ENCODE peak calls at places on chromosomes 4 and X, in eight cellular contexts. O is A549, S is IMR-90, U is H1, Q is K562, A is SK-N-SH, L is GM12878, M is HepG2. K is an unnamed sample.

GRCh38 chrX:154012336-154012991 is 7.2 kb downstream of the IRAK1 start:
- DNase-seq in O (no peak), S (no peak), U (no peak), Q (no peak), A (no peak), L (no peak), M (peak), K (no peak)

GRCh38 chrX:46354481-46354880 is 190.7 kb downstream of the ZNF674 start:
- DNase-seq in O (no peak), S (no peak), U (no peak), Q (no peak), A (no peak), L (no peak), M (no peak), K (no peak)

GRCh38 chrX:130170752-130171445 is 863 bp upstream of the RAB33A start:
- DNase-seq in O (peak), S (no peak), U (no peak), Q (no peak), A (peak), L (peak), M (no peak), K (no peak)

GRCh38 chr4:20616313-20616712 is 83.9 kb upstream of the PACRGL start:
- DNase-seq in O (no peak), S (no peak), U (no peak), Q (no peak), A (no peak), L (no peak), M (no peak), K (no peak)

GRCh38 chr4:2847297-2847871 is 3.7 kb downstream of the ADD1 start:
- DNase-seq in O (no peak), S (no peak), U (no peak), Q (no peak), A (no peak), L (no peak), M (no peak), K (no peak)

GRCh38 chr4:118772149-118773081 is 63.5 kb downstream of the SEC24D start:
- DNase-seq in O (peak), S (peak), U (no peak), Q (peak), A (no peak), L (no peak), M (peak), K (peak)

GRCh38 chrX:71216446-71216845 is 6.6 kb upstream of the GJB1 start:
- DNase-seq in O (no peak), S (no peak), U (no peak), Q (no peak), A (no peak), L (no peak), M (peak), K (no peak)

GRCh38 chr4:146329042-146329716 is 114.8 kb downstream of the REELD1 start:
- DNase-seq in O (no peak), S (peak), U (no peak), Q (no peak), A (no peak), L (no peak), M (no peak), K (no peak)

GRCh38 chrX:108537005-108537404 is 97.4 kb downstream of the COL4A5 start:
- DNase-seq in O (peak), S (peak), U (no peak), Q (peak), A (peak), L (no peak), M (peak), K (peak)

GRCh38 chr4:156723951-156724668 is 247.5 kb downstream of the PDGFC start:
- DNase-seq in O (no peak), S (no peak), U (no peak), Q (no peak), A (no peak), L (no peak), M (peak), K (no peak)

GRCh38 chrX:70436380-70436779 is 8.3 kb upstream of the DLG3 start:
- DNase-seq in O (no peak), S (no peak), U (no peak), Q (peak), A (peak), L (no peak), M (no peak), K (no peak)

DNA sequence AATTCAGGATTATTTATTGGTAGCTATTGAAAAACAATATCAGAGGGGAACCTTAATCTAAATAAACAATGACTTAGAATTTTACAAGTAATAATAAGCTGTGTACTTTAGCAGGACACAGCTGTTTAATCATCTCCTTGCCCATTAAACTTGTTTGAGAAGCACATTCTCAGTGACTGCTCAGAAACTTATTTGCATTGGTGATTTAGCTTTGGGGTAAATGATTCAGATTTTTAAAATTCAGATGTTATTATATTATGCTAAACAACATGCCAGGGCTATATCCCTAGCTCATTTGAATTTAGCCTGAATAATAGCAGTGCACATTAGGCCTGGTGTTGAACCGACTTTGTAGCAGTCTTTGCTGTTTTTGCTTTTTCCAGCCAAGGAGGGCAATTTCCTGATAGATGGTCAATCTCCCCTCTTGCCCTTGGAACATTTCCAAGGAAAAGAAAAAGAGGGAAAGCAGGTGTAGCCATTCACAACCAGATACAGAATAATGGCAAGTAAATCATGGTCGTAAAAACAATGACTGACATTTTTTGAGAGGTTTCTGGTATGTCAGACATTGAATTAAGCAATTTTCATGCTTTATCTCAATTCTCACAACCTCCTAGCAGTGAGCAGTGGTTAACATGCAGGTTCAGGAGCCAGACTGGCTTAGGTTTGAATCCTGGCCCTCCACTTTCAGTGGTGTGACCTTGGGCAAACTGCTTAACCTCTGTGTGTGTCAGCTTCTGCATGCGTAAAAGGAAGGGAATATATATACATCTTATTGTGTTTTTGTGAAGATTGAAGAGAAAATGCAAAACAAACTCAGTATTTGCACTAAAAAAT is 16.8 kb downstream of the ARHGEF38 start:
- DNase-seq in O (no peak), S (no peak), U (no peak), Q (no peak), A (no peak), L (no peak), M (no peak), K (no peak)
- TF ChIP-seq RAD21 in O (no peak), S (no peak), U (no peak), Q (no peak), A (no peak), L (no peak), M (no peak), K (no peak)

DNA sequence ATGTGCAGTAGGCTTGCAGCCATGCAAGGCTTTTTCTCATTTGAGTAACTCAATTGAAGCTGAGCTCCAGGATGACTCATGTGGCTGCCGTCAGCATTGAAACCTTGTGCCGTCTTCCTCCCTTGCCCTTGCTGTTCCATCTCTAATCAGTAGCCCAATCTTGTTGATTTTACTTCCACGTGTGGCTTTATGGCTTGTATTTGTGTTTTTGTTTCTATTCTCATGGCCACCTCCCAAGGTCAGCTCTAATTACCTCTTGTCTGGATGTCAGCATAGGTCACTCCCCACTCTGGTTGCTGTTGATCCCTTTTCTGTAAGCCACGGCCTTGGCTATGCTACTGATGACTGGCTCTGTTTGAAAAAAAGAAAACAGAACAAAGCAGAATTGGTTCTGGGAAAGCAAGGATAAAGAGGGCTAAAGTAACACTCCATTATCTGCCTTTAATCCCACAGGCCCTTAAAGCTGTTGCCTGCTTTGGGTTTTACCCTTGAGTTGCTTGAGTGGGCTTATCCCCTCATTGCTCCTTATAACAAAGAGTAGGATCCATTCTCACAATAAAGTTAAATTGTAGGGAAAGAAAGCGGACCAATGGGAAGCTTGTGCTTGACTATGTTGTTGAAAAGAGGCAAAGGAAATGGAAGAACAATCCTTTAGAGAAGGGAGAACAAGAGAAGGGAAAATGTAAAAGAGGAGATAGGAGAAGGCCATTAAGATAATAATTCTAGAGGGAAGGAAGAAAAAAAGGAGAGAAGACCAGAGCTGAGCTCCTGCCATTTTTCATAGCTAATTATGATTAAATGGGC is 173.9 kb upstream of the PGRMC2 start:
- DNase-seq in O (no peak), S (peak), U (no peak), Q (peak), A (no peak), L (no peak), M (no peak), K (no peak)
- TF ChIP-seq RAD21 in O (no peak), S (no peak), U (no peak), Q (peak), A (no peak), L (no peak), M (no peak), K (no peak)

DNA sequence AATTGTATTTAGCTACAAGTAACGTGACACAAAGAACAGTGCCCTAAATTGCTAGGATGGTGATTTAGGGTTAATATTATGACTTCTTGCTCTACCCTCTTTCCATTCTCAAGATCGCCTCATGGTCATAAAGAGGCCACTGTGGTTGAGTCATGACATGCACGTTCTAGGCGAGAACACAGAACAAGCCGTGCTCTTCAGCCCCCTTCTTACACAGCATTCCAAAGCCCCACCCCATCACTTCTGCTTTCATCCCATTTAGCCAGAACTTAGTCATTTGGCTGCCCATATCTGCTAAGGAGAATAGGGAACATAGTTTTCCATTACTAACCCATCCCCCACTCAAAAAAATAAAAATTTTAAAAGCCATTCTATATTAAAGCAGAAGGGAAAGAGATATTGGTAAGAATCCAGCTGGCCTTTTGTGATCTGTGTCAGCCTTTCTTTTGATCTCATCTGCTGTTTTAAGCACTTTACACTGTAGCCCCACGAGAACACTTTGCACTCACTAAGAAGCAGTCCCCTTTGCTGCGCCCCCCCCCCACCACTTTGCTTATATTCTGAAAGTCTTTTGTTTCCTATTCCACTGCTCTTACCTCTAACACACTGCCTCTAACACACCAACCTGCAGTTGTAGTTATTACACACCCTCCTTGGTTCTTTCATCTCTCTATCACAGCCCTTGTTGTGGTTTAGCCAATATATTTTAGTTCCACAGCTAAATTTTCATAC is 28.4 kb downstream of the NPNT start:
- DNase-seq in O (no peak), S (no peak), U (no peak), Q (no peak), A (no peak), L (no peak), M (no peak), K (peak)
- TF ChIP-seq RAD21 in O (no peak), S (no peak), U (no peak), Q (no peak), A (no peak), L (no peak), M (no peak), K (no peak)

GRCh38 chr4:99305638-99306380 is 15.0 kb upstream of the ADH1A start:
- DNase-seq in O (no peak), S (no peak), U (no peak), Q (no peak), A (no peak), L (no peak), M (no peak), K (no peak)

GRCh38 chr4:99301376-99302164 is 10.8 kb upstream of the ADH1A start:
- DNase-seq in O (no peak), S (peak), U (no peak), Q (no peak), A (no peak), L (no peak), M (no peak), K (no peak)

GRCh38 chr4:99300934-99301333 is 10.1 kb upstream of the ADH1A start:
- DNase-seq in O (no peak), S (peak), U (no peak), Q (no peak), A (no peak), L (no peak), M (peak), K (no peak)
- TF ChIP-seq RAD21 in O (no peak), S (no peak), U (no peak), Q (no peak), A (no peak), L (no peak), M (no peak), K (no peak)

GRCh38 chr4:107989162-107989536 is 540 bp upstream of the HADH start:
- DNase-seq in O (no peak), S (no peak), U (no peak), Q (no peak), A (no peak), L (no peak), M (peak), K (no peak)

GRCh38 chr4:107989537-107990386 is at the start of gene HADH:
- DNase-seq in O (peak), S (peak), U (peak), Q (peak), A (peak), L (peak), M (peak), K (peak)

GRCh38 chr4:107987916-107988762 is 1.6 kb upstream of the HADH start:
- DNase-seq in O (no peak), S (no peak), U (no peak), Q (no peak), A (no peak), L (no peak), M (no peak), K (no peak)

GRCh38 chr4:107991945-107992625 is 2.4 kb downstream of the HADH start:
- DNase-seq in O (no peak), S (peak), U (no peak), Q (peak), A (no peak), L (no peak), M (no peak), K (no peak)

GRCh38 chr4:107988763-107989035 is 990 bp upstream of the HADH start:
- DNase-seq in O (no peak), S (no peak), U (no peak), Q (no peak), A (no peak), L (no peak), M (no peak), K (no peak)
- TF ChIP-seq RAD21 in O (no peak), S (no peak), U (no peak), Q (no peak), A (no peak), L (no peak), M (no peak), K (no peak)

DNA sequence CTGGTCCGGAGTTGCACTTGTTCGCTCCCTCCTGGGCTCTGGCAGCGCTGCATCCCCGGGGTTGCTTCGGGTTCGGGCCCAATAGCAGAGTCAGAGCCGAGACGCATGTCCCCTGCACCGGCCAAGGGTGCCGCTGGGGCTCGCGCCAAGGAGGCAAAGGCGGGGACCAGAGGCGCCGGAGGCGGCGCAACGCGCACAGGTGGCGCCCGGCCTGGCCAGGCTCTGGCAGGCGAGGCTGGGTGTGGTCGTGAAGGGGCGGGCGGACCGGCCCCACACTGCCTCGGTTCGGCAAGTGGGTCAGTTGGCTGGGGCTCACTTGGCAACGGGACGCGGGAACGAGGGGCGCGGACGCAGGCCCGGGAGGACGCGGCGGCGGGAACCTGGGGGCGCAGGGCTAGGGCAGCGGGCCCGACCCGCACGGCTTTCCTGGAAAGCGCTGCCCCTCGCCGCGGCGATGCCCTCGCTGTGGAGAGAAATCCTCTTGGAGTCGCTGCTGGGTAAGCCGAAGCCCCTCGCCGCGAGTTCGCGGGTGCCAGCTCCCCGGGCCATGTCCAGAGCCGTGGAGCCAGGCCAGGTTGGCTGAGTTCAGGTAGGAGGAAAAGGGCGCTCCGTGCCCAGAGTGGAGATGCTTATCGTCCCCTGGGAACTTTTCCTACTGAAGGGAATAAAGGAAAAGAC is at the start of gene CWH43:
- DNase-seq in O (no peak), S (no peak), U (peak), Q (no peak), A (peak), L (no peak), M (no peak), K (no peak)
- TF ChIP-seq RAD21 in O (no peak), S (no peak), U (peak), Q (no peak), A (no peak), L (no peak), M (no peak), K (no peak)

GRCh38 chr4:189035654-189036053 is 896.4 kb downstream of the TRIML1 start:
- DNase-seq in O (no peak), S (no peak), U (no peak), Q (no peak), A (no peak), L (no peak), M (no peak), K (no peak)

GRCh38 chr4:189033801-189034347 is 894.6 kb downstream of the TRIML1 start:
- DNase-seq in O (no peak), S (no peak), U (no peak), Q (no peak), A (no peak), L (no peak), M (no peak), K (no peak)

GRCh38 chr4:189032939-189033338 is 893.7 kb downstream of the TRIML1 start:
- DNase-seq in O (no peak), S (no peak), U (no peak), Q (no peak), A (no peak), L (no peak), M (no peak), K (no peak)

GRCh38 chr4:189036906-189037305 is 897.7 kb downstream of the TRIML1 start:
- DNase-seq in O (no peak), S (no peak), U (no peak), Q (no peak), A (no peak), L (no peak), M (no peak), K (no peak)

DNA sequence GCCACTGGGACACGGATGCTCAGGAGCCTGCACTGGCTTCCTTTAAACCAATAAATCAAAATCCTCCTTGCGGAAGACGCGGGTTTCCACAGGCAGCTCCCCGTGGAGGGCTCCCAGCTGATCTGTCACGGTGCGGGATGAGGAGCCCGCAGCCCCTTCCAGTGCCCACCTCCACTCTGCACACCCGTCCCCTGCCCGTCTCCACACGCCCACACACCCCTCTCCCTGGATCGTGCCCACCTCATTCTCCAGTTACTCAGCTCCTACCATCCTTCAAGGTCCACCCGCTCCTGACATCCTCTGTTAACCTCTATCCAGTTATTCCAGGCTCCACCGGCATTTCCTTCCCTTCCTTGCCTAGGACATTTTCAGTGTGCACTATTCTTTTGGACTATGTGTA is 895.9 kb downstream of the TRIML1 start:
- DNase-seq in O (no peak), S (no peak), U (no peak), Q (no peak), A (no peak), L (no peak), M (no peak), K (no peak)
- TF ChIP-seq RAD21 in O (no peak), S (no peak), U (no peak), Q (no peak), A (no peak), L (no peak), M (no peak), K (no peak)

DNA sequence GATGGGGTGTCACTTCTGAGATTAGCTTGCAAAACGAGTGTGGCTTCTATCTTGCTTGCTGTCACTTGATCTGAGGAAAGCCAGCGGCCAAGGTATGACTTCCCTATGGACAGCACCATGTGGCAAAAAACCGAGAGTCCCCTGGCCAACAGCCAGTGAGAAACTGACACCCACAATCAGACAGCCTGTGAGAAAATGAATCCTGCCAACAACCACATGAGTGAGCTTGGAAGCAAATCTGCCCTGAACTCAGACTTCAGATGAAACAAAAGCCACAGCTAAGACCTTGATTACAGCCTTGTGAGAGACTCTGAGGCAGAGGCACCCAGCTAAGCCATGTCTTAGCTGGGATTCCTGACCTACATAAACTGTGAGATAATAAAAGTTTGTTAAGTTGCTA is 45.5 kb downstream of the PPP1R2C start:
- DNase-seq in O (no peak), S (no peak), U (no peak), Q (no peak), A (no peak), L (no peak), M (no peak), K (no peak)
- TF ChIP-seq RAD21 in O (no peak), S (no peak), U (no peak), Q (no peak), A (no peak), L (no peak), M (no peak), K (no peak)

DNA sequence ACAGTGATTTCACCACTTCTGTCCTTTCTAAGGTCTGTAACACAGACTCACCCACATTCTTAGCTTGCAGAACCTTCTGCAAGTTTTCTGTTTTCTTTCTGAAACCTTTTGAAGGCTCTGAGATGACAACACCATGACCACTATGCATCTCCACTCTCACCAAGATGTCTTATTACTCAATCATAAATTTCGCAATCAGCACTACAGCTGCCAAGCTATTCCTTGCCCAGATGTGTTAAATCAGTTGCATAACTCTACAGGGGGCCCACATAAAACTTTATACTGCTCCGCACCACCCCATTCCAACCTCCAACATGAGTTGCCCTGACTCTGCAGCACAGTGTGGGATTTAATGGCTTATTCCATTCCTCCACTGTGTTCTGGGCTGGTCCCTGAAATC is 229.9 kb downstream of the COL25A1 start:
- DNase-seq in O (no peak), S (peak), U (no peak), Q (no peak), A (no peak), L (no peak), M (no peak), K (no peak)
- TF ChIP-seq RAD21 in O (no peak), S (no peak), U (no peak), Q (no peak), A (no peak), L (no peak), M (no peak), K (no peak)

K was measured in HCT116.